ENCODE peak calls at places on chromosomes 16 and 17, in five cellular contexts. U, P, J, A and Z are unnamed samples.

GRCh38 chr17:15298176-15298575 is 33.0 kb upstream of the PMP22 start:
- DNase-seq in U (peak; percentile 74), P (no peak), J (peak; percentile 83), A (no peak), Z (no peak)

GRCh38 chr17:72846399-72846798 is 246.1 kb downstream of the SLC39A11 start:
- DNase-seq in U (no peak), P (no peak), J (no peak), A (no peak), Z (no peak)

GRCh38 chr17:64938925-64939474 is 19.7 kb upstream of the LRRC37A3 start:
- DNase-seq in U (peak; percentile 36), P (peak; percentile 54), J (no peak), A (no peak), Z (peak; percentile 18)

GRCh38 chr17:79211061-79211770 is 136.6 kb downstream of the ENGASE start:
- DNase-seq in U (no peak), P (no peak), J (no peak), A (peak; percentile 36), Z (no peak)

GRCh38 chr17:78495634-78496033 is 81.6 kb downstream of the DNAH17 start:
- DNase-seq in U (no peak), P (no peak), J (no peak), A (peak; percentile 22), Z (no peak)

GRCh38 chr17:35373532-35373983 is at the start of gene SLFN11:
- DNase-seq in U (peak; percentile 96), P (peak; percentile 95), J (peak; percentile 93), A (peak; percentile 90), Z (peak; percentile 93)

GRCh38 chr17:3759597-3760216 is 36.0 kb downstream of the HASPIN start:
- DNase-seq in U (no peak), P (no peak), J (no peak), A (no peak), Z (no peak)

GRCh38 chr16:11692651-11693050 is 24.4 kb downstream of the SNN start:
- DNase-seq in U (no peak), P (no peak), J (no peak), A (no peak), Z (no peak)

GRCh38 chr16:11667824-11668589 is at the start of gene SNN:
- DNase-seq in U (peak; percentile 73), P (peak; percentile 88), J (peak; percentile 84), A (peak; percentile 92), Z (peak; percentile 48)

GRCh38 chr17:3033741-3034577 is 29.4 kb downstream of the OR1D5 start:
- DNase-seq in U (no peak), P (no peak), J (no peak), A (no peak), Z (no peak)